ENCODE peak calls at places on chromosomes 4 and X, in seven cellular contexts. One of them, this sample, is unnamed.

GRCh38 chrX:57573754-57574153 is 18.1 kb upstream of the ZXDB start:
- DNase-seq in activated naive CD4-positive, alpha-beta T cell treated with anti-CD3 and anti-CD28 coated beads for 36 hours: peak; percentile 39
- DNase-seq in memory B cell: peak; percentile 1
- DNase-seq in PC-3: peak; percentile 51
- DNase-seq in transverse colon: no peak
- DNase-seq in cardiac septum: no peak
- DNase-seq in fibroblast of lung: no peak
- DNase-seq in this sample: no peak

GRCh38 chr4:70712150-70712549 is 9.6 kb upstream of the RUFY3 start:
- DNase-seq in fibroblast of lung: peak; percentile 39
- DNase-seq in transverse colon: no peak
- DNase-seq in PC-3: no peak
- DNase-seq in memory B cell: no peak
- DNase-seq in cardiac septum: no peak
- DNase-seq in activated naive CD4-positive, alpha-beta T cell treated with anti-CD3 and anti-CD28 coated beads for 36 hours: no peak
- DNase-seq in this sample: no peak

GRCh38 chr4:22473268-22473667 is 42.6 kb downstream of the ADGRA3 start:
- DNase-seq in PC-3: no peak
- DNase-seq in transverse colon: no peak
- DNase-seq in cardiac septum: no peak
- DNase-seq in memory B cell: no peak
- DNase-seq in fibroblast of lung: peak; percentile 93
- DNase-seq in activated naive CD4-positive, alpha-beta T cell treated with anti-CD3 and anti-CD28 coated beads for 36 hours: no peak
- DNase-seq in this sample: no peak

GRCh38 chr4:95693594-95693993 is 144.8 kb upstream of the UNC5C start:
- DNase-seq in activated naive CD4-positive, alpha-beta T cell treated with anti-CD3 and anti-CD28 coated beads for 36 hours: no peak
- DNase-seq in cardiac septum: no peak
- DNase-seq in transverse colon: no peak
- DNase-seq in PC-3: peak; percentile 58
- DNase-seq in fibroblast of lung: peak; percentile 13
- DNase-seq in memory B cell: no peak
- DNase-seq in this sample: no peak

GRCh38 chr4:153212755-153213154 is 8.5 kb downstream of the TRIM2 start:
- DNase-seq in fibroblast of lung: no peak
- DNase-seq in PC-3: no peak
- DNase-seq in transverse colon: no peak
- DNase-seq in activated naive CD4-positive, alpha-beta T cell treated with anti-CD3 and anti-CD28 coated beads for 36 hours: no peak
- DNase-seq in memory B cell: no peak
- DNase-seq in cardiac septum: no peak
- DNase-seq in this sample: no peak

GRCh38 chr4:173367285-173367684 is 3.5 kb upstream of the SAP30 start:
- DNase-seq in memory B cell: no peak
- DNase-seq in fibroblast of lung: peak; percentile 17
- DNase-seq in transverse colon: no peak
- DNase-seq in PC-3: peak; percentile 53
- DNase-seq in cardiac septum: no peak
- DNase-seq in activated naive CD4-positive, alpha-beta T cell treated with anti-CD3 and anti-CD28 coated beads for 36 hours: no peak
- DNase-seq in this sample: no peak

GRCh38 chr4:13559414-13559813 is 15.1 kb upstream of the NKX3-2 start:
- DNase-seq in fibroblast of lung: peak; percentile 80
- DNase-seq in activated naive CD4-positive, alpha-beta T cell treated with anti-CD3 and anti-CD28 coated beads for 36 hours: no peak
- DNase-seq in transverse colon: no peak
- DNase-seq in PC-3: peak; percentile 76
- DNase-seq in memory B cell: no peak
- DNase-seq in cardiac septum: no peak
- DNase-seq in this sample: no peak

GRCh38 chr4:1406416-1406945 is at the start of gene NKX1-1:
- DNase-seq in transverse colon: no peak
- DNase-seq in cardiac septum: peak; percentile 51
- DNase-seq in PC-3: no peak
- DNase-seq in activated naive CD4-positive, alpha-beta T cell treated with anti-CD3 and anti-CD28 coated beads for 36 hours: no peak
- DNase-seq in fibroblast of lung: no peak
- DNase-seq in memory B cell: no peak
- DNase-seq in this sample: no peak

GRCh38 chr4:154349829-154350228 is 141.8 kb downstream of the DCHS2 start:
- DNase-seq in activated naive CD4-positive, alpha-beta T cell treated with anti-CD3 and anti-CD28 coated beads for 36 hours: no peak
- DNase-seq in transverse colon: no peak
- DNase-seq in cardiac septum: no peak
- DNase-seq in PC-3: peak; percentile 35
- DNase-seq in memory B cell: no peak
- DNase-seq in fibroblast of lung: no peak
- DNase-seq in this sample: no peak

GRCh38 chr4:169723207-169723606 is 34.5 kb downstream of the HPF1 start:
- DNase-seq in cardiac septum: no peak
- DNase-seq in fibroblast of lung: no peak
- DNase-seq in memory B cell: no peak
- DNase-seq in transverse colon: no peak
- DNase-seq in PC-3: peak; percentile 31
- DNase-seq in activated naive CD4-positive, alpha-beta T cell treated with anti-CD3 and anti-CD28 coated beads for 36 hours: peak; percentile 37
- DNase-seq in this sample: no peak

GRCh38 chrX:155577682-155578081 is 35.1 kb downstream of the TMLHE start:
- DNase-seq in PC-3: no peak
- DNase-seq in transverse colon: no peak
- DNase-seq in fibroblast of lung: no peak
- DNase-seq in memory B cell: no peak
- DNase-seq in cardiac septum: no peak
- DNase-seq in activated naive CD4-positive, alpha-beta T cell treated with anti-CD3 and anti-CD28 coated beads for 36 hours: peak; percentile 5
- DNase-seq in this sample: peak; percentile 1

GRCh38 chr4:8763966-8764901 is 107.4 kb downstream of the HMX1 start:
- DNase-seq in transverse colon: no peak
- DNase-seq in memory B cell: no peak
- DNase-seq in activated naive CD4-positive, alpha-beta T cell treated with anti-CD3 and anti-CD28 coated beads for 36 hours: no peak
- DNase-seq in PC-3: no peak
- DNase-seq in cardiac septum: peak; percentile 64
- DNase-seq in fibroblast of lung: no peak
- DNase-seq in this sample: no peak

GRCh38 chrX:133543654-133544053 is 128.4 kb upstream of the GPC4 start:
- DNase-seq in PC-3: peak; percentile 64
- DNase-seq in transverse colon: no peak
- DNase-seq in activated naive CD4-positive, alpha-beta T cell treated with anti-CD3 and anti-CD28 coated beads for 36 hours: no peak
- DNase-seq in fibroblast of lung: no peak
- DNase-seq in memory B cell: no peak
- DNase-seq in cardiac septum: no peak
- DNase-seq in this sample: no peak

GRCh38 chrX:17433965-17434364 is 59.0 kb downstream of the NHS start:
- DNase-seq in PC-3: no peak
- DNase-seq in fibroblast of lung: no peak
- DNase-seq in memory B cell: no peak
- DNase-seq in activated naive CD4-positive, alpha-beta T cell treated with anti-CD3 and anti-CD28 coated beads for 36 hours: no peak
- DNase-seq in transverse colon: no peak
- DNase-seq in cardiac septum: no peak
- DNase-seq in this sample: no peak

GRCh38 chrX:67614414-67614813 is 70.6 kb downstream of the AR start:
- DNase-seq in cardiac septum: no peak
- DNase-seq in memory B cell: no peak
- DNase-seq in PC-3: peak; percentile 1
- DNase-seq in fibroblast of lung: peak; percentile 51
- DNase-seq in transverse colon: no peak
- DNase-seq in activated naive CD4-positive, alpha-beta T cell treated with anti-CD3 and anti-CD28 coated beads for 36 hours: no peak
- DNase-seq in this sample: no peak

GRCh38 chrX:87727615-87728014 is 210.0 kb downstream of the KLHL4 start:
- DNase-seq in transverse colon: no peak
- DNase-seq in activated naive CD4-positive, alpha-beta T cell treated with anti-CD3 and anti-CD28 coated beads for 36 hours: no peak
- DNase-seq in fibroblast of lung: no peak
- DNase-seq in cardiac septum: no peak
- DNase-seq in memory B cell: no peak
- DNase-seq in PC-3: no peak
- DNase-seq in this sample: no peak

GRCh38 chr4:37568494-37568893 is 117.7 kb downstream of the RELL1 start:
- DNase-seq in fibroblast of lung: no peak
- DNase-seq in PC-3: no peak
- DNase-seq in transverse colon: peak; percentile 67
- DNase-seq in memory B cell: no peak
- DNase-seq in activated naive CD4-positive, alpha-beta T cell treated with anti-CD3 and anti-CD28 coated beads for 36 hours: no peak
- DNase-seq in cardiac septum: no peak
- DNase-seq in this sample: no peak

GRCh38 chr4:113189546-113189945 is 140.1 kb downstream of the ANK2 start:
- DNase-seq in cardiac septum: no peak
- DNase-seq in memory B cell: no peak
- DNase-seq in PC-3: no peak
- DNase-seq in transverse colon: no peak
- DNase-seq in fibroblast of lung: no peak
- DNase-seq in activated naive CD4-positive, alpha-beta T cell treated with anti-CD3 and anti-CD28 coated beads for 36 hours: no peak
- DNase-seq in this sample: no peak

GRCh38 chrX:53445977-53446376 is 11.8 kb upstream of the HSD17B10 start:
- DNase-seq in memory B cell: no peak
- DNase-seq in PC-3: peak; percentile 64
- DNase-seq in fibroblast of lung: peak; percentile 15
- DNase-seq in transverse colon: peak; percentile 43
- DNase-seq in activated naive CD4-positive, alpha-beta T cell treated with anti-CD3 and anti-CD28 coated beads for 36 hours: peak; percentile 68
- DNase-seq in cardiac septum: no peak
- DNase-seq in this sample: no peak

GRCh38 chrX:22122510-22122909 is 90.4 kb downstream of the PHEX start:
- DNase-seq in activated naive CD4-positive, alpha-beta T cell treated with anti-CD3 and anti-CD28 coated beads for 36 hours: no peak
- DNase-seq in cardiac septum: no peak
- DNase-seq in PC-3: peak; percentile 59
- DNase-seq in fibroblast of lung: peak; percentile 82
- DNase-seq in transverse colon: no peak
- DNase-seq in memory B cell: no peak
- DNase-seq in this sample: no peak

GRCh38 chr4:143558823-143559756 is 45.6 kb downstream of the SMARCA5 start:
- DNase-seq in activated naive CD4-positive, alpha-beta T cell treated with anti-CD3 and anti-CD28 coated beads for 36 hours: peak; percentile 82
- DNase-seq in transverse colon: peak; percentile 79
- DNase-seq in fibroblast of lung: peak; percentile 67
- DNase-seq in PC-3: peak; percentile 86
- DNase-seq in memory B cell: peak; percentile 60
- DNase-seq in cardiac septum: no peak
- DNase-seq in this sample: peak; percentile 42

GRCh38 chr4:96566755-96567154 is 726.9 kb downstream of the PDHA2 start:
- DNase-seq in fibroblast of lung: no peak
- DNase-seq in cardiac septum: no peak
- DNase-seq in activated naive CD4-positive, alpha-beta T cell treated with anti-CD3 and anti-CD28 coated beads for 36 hours: no peak
- DNase-seq in PC-3: no peak
- DNase-seq in memory B cell: no peak
- DNase-seq in transverse colon: no peak
- DNase-seq in this sample: no peak

GRCh38 chrX:118655561-118656246 is 71.7 kb upstream of the IL13RA1 start:
- DNase-seq in transverse colon: no peak
- DNase-seq in PC-3: peak; percentile 76
- DNase-seq in fibroblast of lung: peak; percentile 59
- DNase-seq in cardiac septum: no peak
- DNase-seq in memory B cell: no peak
- DNase-seq in activated naive CD4-positive, alpha-beta T cell treated with anti-CD3 and anti-CD28 coated beads for 36 hours: no peak
- DNase-seq in this sample: no peak

GRCh38 chr4:96521046-96521536 is 681.2 kb downstream of the PDHA2 start:
- DNase-seq in transverse colon: no peak
- DNase-seq in activated naive CD4-positive, alpha-beta T cell treated with anti-CD3 and anti-CD28 coated beads for 36 hours: no peak
- DNase-seq in memory B cell: no peak
- DNase-seq in PC-3: no peak
- DNase-seq in fibroblast of lung: no peak
- DNase-seq in cardiac septum: no peak
- DNase-seq in this sample: no peak

GRCh38 chr4:101678180-101678579 is 112.3 kb upstream of the BANK1 start:
- DNase-seq in activated naive CD4-positive, alpha-beta T cell treated with anti-CD3 and anti-CD28 coated beads for 36 hours: no peak
- DNase-seq in memory B cell: no peak
- DNase-seq in fibroblast of lung: peak; percentile 17
- DNase-seq in cardiac septum: no peak
- DNase-seq in transverse colon: no peak
- DNase-seq in PC-3: peak; percentile 51
- DNase-seq in this sample: no peak

GRCh38 chr4:78774395-78774794 is 1.8 kb upstream of the BMP2K start:
- DNase-seq in fibroblast of lung: no peak
- DNase-seq in memory B cell: no peak
- DNase-seq in cardiac septum: no peak
- DNase-seq in activated naive CD4-positive, alpha-beta T cell treated with anti-CD3 and anti-CD28 coated beads for 36 hours: no peak
- DNase-seq in PC-3: no peak
- DNase-seq in transverse colon: no peak
- DNase-seq in this sample: no peak

GRCh38 chr4:124329134-124329533 is 383.4 kb downstream of the ANKRD50 start:
- DNase-seq in PC-3: no peak
- DNase-seq in activated naive CD4-positive, alpha-beta T cell treated with anti-CD3 and anti-CD28 coated beads for 36 hours: no peak
- DNase-seq in transverse colon: no peak
- DNase-seq in cardiac septum: no peak
- DNase-seq in fibroblast of lung: no peak
- DNase-seq in memory B cell: no peak
- DNase-seq in this sample: no peak

GRCh38 chr4:169650227-169650936 is 30.0 kb downstream of the CLCN3 start:
- DNase-seq in memory B cell: no peak
- DNase-seq in transverse colon: no peak
- DNase-seq in activated naive CD4-positive, alpha-beta T cell treated with anti-CD3 and anti-CD28 coated beads for 36 hours: no peak
- DNase-seq in PC-3: no peak
- DNase-seq in cardiac septum: no peak
- DNase-seq in fibroblast of lung: no peak
- DNase-seq in this sample: no peak

GRCh38 chr4:8512510-8512909 is 67.7 kb upstream of the GPR78 start:
- DNase-seq in fibroblast of lung: no peak
- DNase-seq in transverse colon: no peak
- DNase-seq in activated naive CD4-positive, alpha-beta T cell treated with anti-CD3 and anti-CD28 coated beads for 36 hours: no peak
- DNase-seq in cardiac septum: no peak
- DNase-seq in PC-3: no peak
- DNase-seq in memory B cell: no peak
- DNase-seq in this sample: no peak

This sample was measured in stimulated activated naive CD4-positive, alpha-beta T cell.